ENCODE peak calls at places on chromosomes 16 and 17, in six cellular contexts. V is GM13977, O is mesothelial cell of epicardium, U is NCI-H1417 treated with DMSO at 0.1 percent for 48 hours, X is left cardiac atrium, J is T follicular helper cell. N is an unnamed sample.
A peak's percentile ranks its signal among the peaks of the same experiment; 100 is the strongest.

GRCh38 chr17:39099686-39100293 is 51.6 kb downstream of the PLXDC1 start:
- DNase-seq in O (peak; percentile 55), X (peak; percentile 74), V (no peak), U (no peak), J (no peak), N (no peak)

GRCh38 chr17:37608369-37609169 is 649 bp downstream of the SYNRG start:
- DNase-seq in V (peak; percentile 36), O (no peak), U (peak; percentile 33), J (no peak), X (no peak), N (no peak)

GRCh38 chr17:3914319-3914685 is 2.0 kb downstream of the P2RX1 start:
- DNase-seq in O (no peak), U (no peak), V (peak; percentile 77), J (no peak), X (no peak), N (peak; percentile 70)

GRCh38 chr17:5545051-5545987 is 39.0 kb downstream of the NLRP1 start:
- DNase-seq in J (no peak), X (no peak), O (no peak), V (no peak), U (no peak), N (no peak)

GRCh38 chr17:50175035-50175788 is 9.4 kb downstream of the SGCA start:
- DNase-seq in X (no peak), O (no peak), U (no peak), V (no peak), J (no peak), N (no peak)

GRCh38 chr16:69276143-69277115 is 34.7 kb upstream of the VPS4A start:
- DNase-seq in O (no peak), U (no peak), V (no peak), X (peak; percentile 67), J (no peak), N (no peak)

GRCh38 chr17:9755083-9755482 is 36.3 kb downstream of the DHRS7C start:
- DNase-seq in U (no peak), V (no peak), O (no peak), X (no peak), J (no peak), N (no peak)

GRCh38 chr17:51164911-51165679 is 1.1 kb upstream of the NME2 start:
- DNase-seq in J (no peak), V (no peak), X (no peak), O (no peak), U (no peak), N (no peak)